ENCODE peak calls at places on chromosome 10, in eight cellular contexts. S, Z, C, W, H, A, Q and M are unnamed samples.

GRCh38 chr10:33723181-33723580 is 388.7 kb upstream of the NRP1 start:
- DNase-seq in S (no peak), Z (no peak), C (no peak), W (no peak), H (peak), A (no peak), Q (no peak), M (no peak)

GRCh38 chr10:20004087-20004523 is 187.9 kb downstream of the PLXDC2 start:
- DNase-seq in S (peak), Z (peak), C (peak), W (no peak), H (peak), A (peak), Q (peak), M (no peak)

GRCh38 chr10:99534939-99535763 is 2.4 kb downstream of the NKX2-3 start:
- DNase-seq in S (no peak), Z (no peak), C (no peak), W (no peak), H (peak), A (no peak), Q (peak), M (no peak)

GRCh38 chr10:102642553-102643345 is 1.5 kb upstream of the TRIM8 start:
- DNase-seq in S (peak), Z (peak), C (peak), W (peak), H (peak), A (peak), Q (peak), M (peak)

GRCh38 chr10:62651341-62651740 is 153.2 kb upstream of the ADO start:
- DNase-seq in S (no peak), Z (no peak), C (peak), W (no peak), H (peak), A (no peak), Q (no peak), M (peak)

GRCh38 chr10:117005454-117006055 is 568 bp upstream of the SHTN1 start:
- DNase-seq in S (no peak), Z (no peak), C (peak), W (peak), H (peak), A (no peak), Q (no peak), M (no peak)

GRCh38 chr10:103472005-103472404 is 7.0 kb downstream of the CALHM3 start:
- DNase-seq in S (no peak), Z (no peak), C (no peak), W (no peak), H (no peak), A (no peak), Q (peak), M (no peak)

GRCh38 chr10:5960070-5960972 is 17.0 kb downstream of the IL15RA start:
- DNase-seq in S (no peak), Z (peak), C (peak), W (no peak), H (no peak), A (no peak), Q (no peak), M (no peak)

GRCh38 chr10:133276435-133277201 is at the start of gene ADAM8:
- DNase-seq in S (no peak), Z (no peak), C (no peak), W (peak), H (no peak), A (no peak), Q (peak), M (no peak)

GRCh38 chr10:22624289-22624738 is 90.1 kb downstream of the PIP4K2A start:
- DNase-seq in S (no peak), Z (peak), C (peak), W (no peak), H (peak), A (no peak), Q (no peak), M (peak)

GRCh38 chr10:15370741-15371701 is at the start of gene FAM171A1:
- DNase-seq in S (no peak), Z (peak), C (peak), W (peak), H (peak), A (peak), Q (peak), M (peak)

GRCh38 chr10:23016636-23017035 is 78.7 kb upstream of the MSRB2 start:
- DNase-seq in S (no peak), Z (no peak), C (no peak), W (no peak), H (no peak), A (no peak), Q (no peak), M (no peak)

GRCh38 chr10:89419548-89419947 is 5.2 kb downstream of the IFIT5 start:
- DNase-seq in S (no peak), Z (peak), C (peak), W (peak), H (no peak), A (no peak), Q (peak), M (no peak)

GRCh38 chr10:104274762-104275721 is 6.1 kb downstream of the GSTO2 start:
- DNase-seq in S (no peak), Z (peak), C (no peak), W (peak), H (peak), A (peak), Q (peak), M (no peak)

GRCh38 chr10:17214486-17214885 is 13.0 kb upstream of the TRDMT1 start:
- DNase-seq in S (no peak), Z (no peak), C (peak), W (no peak), H (no peak), A (no peak), Q (no peak), M (no peak)

GRCh38 chr10:36802523-36803153 is 322.8 kb upstream of the ANKRD30A start:
- DNase-seq in S (no peak), Z (peak), C (peak), W (no peak), H (no peak), A (no peak), Q (no peak), M (no peak)

GRCh38 chr10:4280481-4281206 is 495.6 kb upstream of the KLF6 start:
- DNase-seq in S (no peak), Z (peak), C (peak), W (no peak), H (peak), A (no peak), Q (no peak), M (peak)

GRCh38 chr10:1684991-1685390 is 52.3 kb downstream of the ADARB2 start:
- DNase-seq in S (no peak), Z (no peak), C (no peak), W (no peak), H (no peak), A (no peak), Q (no peak), M (no peak)

GRCh38 chr10:97690138-97690537 is 3.1 kb upstream of the AVPI1 start:
- DNase-seq in S (no peak), Z (no peak), C (no peak), W (no peak), H (peak), A (no peak), Q (no peak), M (no peak)

GRCh38 chr10:127849224-127849623 is 43.5 kb downstream of the CLRN3 start:
- DNase-seq in S (no peak), Z (no peak), C (no peak), W (no peak), H (no peak), A (no peak), Q (no peak), M (no peak)

GRCh38 chr10:104391150-104391968 is 37.7 kb downstream of the CFAP58 start:
- DNase-seq in S (no peak), Z (no peak), C (peak), W (no peak), H (peak), A (no peak), Q (no peak), M (no peak)

GRCh38 chr10:1643161-1643910 is 94.0 kb downstream of the ADARB2 start:
- DNase-seq in S (no peak), Z (no peak), C (no peak), W (peak), H (no peak), A (no peak), Q (peak), M (no peak)

GRCh38 chr10:110733256-110733952 is 89.3 kb downstream of the RBM20 start:
- DNase-seq in S (no peak), Z (peak), C (peak), W (no peak), H (peak), A (no peak), Q (no peak), M (no peak)

GRCh38 chr10:11473128-11473760 is 138.2 kb downstream of the USP6NL start:
- DNase-seq in S (no peak), Z (no peak), C (peak), W (no peak), H (no peak), A (no peak), Q (no peak), M (no peak)

GRCh38 chr10:30013684-30014246 is 45.6 kb downstream of the JCAD start:
- DNase-seq in S (no peak), Z (peak), C (peak), W (no peak), H (no peak), A (peak), Q (no peak), M (no peak)

GRCh38 chr10:118911361-118911760 is 118.2 kb upstream of the NANOS1 start:
- DNase-seq in S (no peak), Z (peak), C (peak), W (no peak), H (peak), A (no peak), Q (no peak), M (peak)

GRCh38 chr10:644943-645334 is 44.5 kb downstream of the DIP2C start:
- DNase-seq in S (no peak), Z (no peak), C (no peak), W (no peak), H (no peak), A (no peak), Q (no peak), M (no peak)

GRCh38 chr10:6062101-6062771 is at the start of gene IL2RA:
- DNase-seq in S (no peak), Z (no peak), C (no peak), W (no peak), H (no peak), A (no peak), Q (no peak), M (no peak)

GRCh38 chr10:29386347-29386999 is 97.6 kb downstream of the LYZL1 start:
- DNase-seq in S (no peak), Z (peak), C (peak), W (no peak), H (peak), A (no peak), Q (peak), M (peak)

GRCh38 chr10:34392641-34393170 is 422.4 kb downstream of the PARD3 start:
- DNase-seq in S (no peak), Z (no peak), C (no peak), W (no peak), H (peak), A (no peak), Q (no peak), M (no peak)

GRCh38 chr10:5583525-5584175 is 58.9 kb downstream of the CALML3 start:
- DNase-seq in S (peak), Z (peak), C (peak), W (peak), H (peak), A (no peak), Q (peak), M (no peak)

GRCh38 chr10:127813290-127813689 is 76.3 kb downstream of the FOXI2 start:
- DNase-seq in S (no peak), Z (no peak), C (no peak), W (no peak), H (no peak), A (no peak), Q (no peak), M (no peak)

GRCh38 chr10:111106081-111106480 is 29.3 kb downstream of the ADRA2A start:
- DNase-seq in S (no peak), Z (no peak), C (no peak), W (no peak), H (no peak), A (no peak), Q (no peak), M (no peak)

GRCh38 chr10:82742901-82743300 is 867.9 kb downstream of the NRG3 start:
- DNase-seq in S (no peak), Z (no peak), C (no peak), W (no peak), H (no peak), A (no peak), Q (no peak), M (no peak)

GRCh38 chr10:31121074-31121685 is 89.5 kb upstream of the ZNF438 start:
- DNase-seq in S (no peak), Z (no peak), C (peak), W (no peak), H (no peak), A (no peak), Q (no peak), M (no peak)

GRCh38 chr10:103197177-103197576 is 4.1 kb upstream of the NT5C2 start:
- DNase-seq in S (peak), Z (peak), C (peak), W (no peak), H (peak), A (peak), Q (no peak), M (peak)

GRCh38 chr10:130112821-130113220 is 2.2 kb upstream of the C10orf143 start:
- DNase-seq in S (no peak), Z (no peak), C (no peak), W (no peak), H (no peak), A (no peak), Q (no peak), M (no peak)
- TF ChIP-seq CTCF in S (no peak), Z (no peak), C (no peak), W (no peak), H (no peak), A (no peak), Q (no peak), M (no peak)

GRCh38 chr10:124534231-124534798 is 72.7 kb downstream of the LHPP start:
- DNase-seq in S (no peak), Z (no peak), C (peak), W (peak), H (no peak), A (no peak), Q (peak), M (no peak)
- TF ChIP-seq CTCF in S (peak), Z (peak), C (peak), W (no peak), H (no peak), A (peak), Q (peak), M (peak)

GRCh38 chr10:71242621-71243009 is 30.2 kb downstream of the UNC5B start:
- DNase-seq in S (no peak), Z (no peak), C (no peak), W (no peak), H (no peak), A (no peak), Q (no peak), M (no peak)
- TF ChIP-seq CTCF in S (no peak), Z (peak), C (no peak), W (no peak), H (no peak), A (no peak), Q (no peak), M (no peak)

GRCh38 chr10:78155722-78156121 is 122.1 kb downstream of the RPS24 start:
- DNase-seq in S (no peak), Z (no peak), C (no peak), W (no peak), H (no peak), A (no peak), Q (no peak), M (no peak)
- TF ChIP-seq CTCF in S (no peak), Z (no peak), C (no peak), W (peak), H (no peak), A (no peak), Q (no peak), M (peak)

DNA sequence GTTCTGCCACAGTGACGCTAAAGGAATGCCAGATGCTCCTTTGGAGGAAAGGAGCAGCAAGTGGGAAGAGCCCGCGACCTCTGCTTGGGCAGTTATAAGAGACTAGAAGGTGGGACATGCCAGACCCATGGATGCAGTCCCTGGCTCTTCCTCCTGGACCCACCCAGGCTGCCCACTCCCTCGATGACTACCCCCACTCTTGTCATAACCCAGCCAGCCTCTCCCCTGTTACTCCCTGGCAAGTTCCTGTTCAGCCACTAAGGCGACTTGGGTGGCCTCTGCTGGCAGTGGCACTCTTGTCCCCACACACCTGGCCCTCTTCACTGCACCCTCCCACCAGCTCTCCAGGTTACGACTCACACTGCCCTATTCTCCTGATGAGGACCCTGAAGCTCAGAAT is 33.5 kb downstream of the COL13A1 start:
- DNase-seq in S (no peak), Z (no peak), C (no peak), W (no peak), H (no peak), A (no peak), Q (no peak), M (no peak)
- TF ChIP-seq CTCF in S (no peak), Z (no peak), C (no peak), W (no peak), H (no peak), A (no peak), Q (no peak), M (no peak)

GRCh38 chr10:123428302-123428701 is 237.9 kb upstream of the GPR26 start:
- DNase-seq in S (no peak), Z (no peak), C (no peak), W (no peak), H (no peak), A (no peak), Q (no peak), M (no peak)
- TF ChIP-seq CTCF in S (no peak), Z (no peak), C (no peak), W (no peak), H (no peak), A (no peak), Q (no peak), M (no peak)

GRCh38 chr10:71823356-71823755 is 27.7 kb downstream of the PSAP start:
- DNase-seq in S (no peak), Z (no peak), C (no peak), W (no peak), H (no peak), A (no peak), Q (no peak), M (no peak)

GRCh38 chr10:71821909-71822763 is 28.9 kb downstream of the PSAP start:
- DNase-seq in S (no peak), Z (peak), C (peak), W (no peak), H (no peak), A (no peak), Q (no peak), M (peak)

GRCh38 chr10:71828702-71829101 is 22.3 kb downstream of the PSAP start:
- DNase-seq in S (no peak), Z (no peak), C (no peak), W (no peak), H (no peak), A (no peak), Q (no peak), M (no peak)

GRCh38 chr10:71827828-71828227 is 23.2 kb downstream of the PSAP start:
- DNase-seq in S (no peak), Z (no peak), C (no peak), W (no peak), H (no peak), A (no peak), Q (no peak), M (no peak)

DNA sequence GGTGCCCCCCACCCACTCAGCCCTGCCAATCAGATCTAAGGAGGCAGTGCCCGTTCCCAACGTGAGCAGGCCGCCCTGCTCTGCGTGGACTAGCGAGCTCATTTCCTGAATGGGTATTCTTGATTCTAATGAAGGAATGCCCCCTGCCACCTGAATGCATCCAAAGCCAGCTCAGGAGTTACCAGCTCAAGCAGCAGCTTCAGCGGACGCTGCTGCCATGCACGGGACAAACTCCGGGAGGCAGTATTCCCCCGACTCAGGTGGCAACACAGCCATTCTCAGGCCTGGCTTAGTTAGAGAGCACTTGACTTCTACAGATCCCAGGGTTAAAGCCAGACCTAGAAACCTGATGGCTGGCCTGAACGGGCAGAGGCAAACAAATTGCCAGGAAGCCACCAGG is 25.8 kb downstream of the PSAP start:
- DNase-seq in S (no peak), Z (no peak), C (no peak), W (no peak), H (no peak), A (no peak), Q (no peak), M (no peak)
- TF ChIP-seq CTCF in S (no peak), Z (peak), C (no peak), W (no peak), H (no peak), A (no peak), Q (no peak), M (peak)

DNA sequence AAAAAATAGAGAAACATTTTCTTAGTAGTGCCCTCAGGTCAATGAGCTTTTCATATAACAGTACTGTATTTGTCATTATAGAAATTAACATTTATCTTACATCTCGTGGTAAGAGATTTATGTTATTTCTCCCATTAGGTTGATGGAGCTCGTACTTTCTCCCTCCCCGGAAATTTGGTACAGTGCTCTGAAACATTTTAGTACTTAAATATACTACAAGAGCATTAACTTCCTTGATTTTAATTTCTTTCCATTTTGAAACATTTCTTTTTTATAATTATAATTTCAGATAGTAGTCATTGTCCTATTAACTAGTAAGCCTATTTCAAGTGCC is 205.4 kb downstream of the MBL2 start:
- DNase-seq in S (no peak), Z (no peak), C (no peak), W (no peak), H (no peak), A (no peak), Q (no peak), M (no peak)
- TF ChIP-seq CTCF in S (no peak), Z (no peak), C (no peak), W (no peak), H (no peak), A (no peak), Q (no peak), M (peak)

DNA sequence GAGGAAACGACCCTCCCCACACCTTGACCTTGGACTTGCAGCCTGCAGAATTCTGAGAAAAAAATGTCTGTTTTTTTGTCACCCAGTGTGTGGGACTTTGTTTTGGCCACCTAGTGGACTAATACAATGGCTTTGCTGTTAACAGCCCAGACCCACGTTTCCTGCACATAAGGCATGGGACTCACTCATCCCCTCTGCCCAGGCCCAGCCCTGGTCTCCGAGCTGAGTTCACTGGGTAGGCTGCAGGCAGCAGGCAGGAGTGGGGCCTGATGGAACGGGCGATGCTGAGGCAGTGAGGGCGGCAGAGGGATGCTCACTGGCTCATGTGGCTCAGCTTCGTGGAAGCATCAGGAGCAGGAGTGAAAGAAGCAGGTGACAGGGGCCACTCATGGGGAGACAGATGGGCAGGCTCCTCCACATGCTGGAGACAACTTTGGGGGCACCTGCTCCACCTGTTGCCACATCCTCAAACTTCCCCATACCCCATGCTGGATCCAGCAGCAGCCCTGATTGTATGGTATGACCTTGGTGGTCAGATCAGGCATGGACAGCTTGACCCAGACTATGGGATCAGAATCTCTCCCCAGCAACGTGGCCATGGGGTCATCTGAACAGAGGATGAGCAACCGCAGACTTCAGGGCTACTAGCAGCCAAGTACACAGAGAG is 65.8 kb upstream of the ANTXRL start:
- DNase-seq in S (no peak), Z (no peak), C (no peak), W (no peak), H (no peak), A (no peak), Q (no peak), M (no peak)
- TF ChIP-seq CTCF in S (peak), Z (no peak), C (no peak), W (peak), H (no peak), A (no peak), Q (no peak), M (peak)

GRCh38 chr10:125008689-125009579 is 67.0 kb downstream of the ZRANB1 start:
- DNase-seq in S (no peak), Z (no peak), C (no peak), W (no peak), H (no peak), A (no peak), Q (no peak), M (no peak)
- TF ChIP-seq CTCF in S (no peak), Z (no peak), C (no peak), W (no peak), H (no peak), A (no peak), Q (no peak), M (no peak)